ENCODE peak calls at places on chromosome 5, in eight cellular contexts. One of them, this sample, is unnamed.

GRCh38 chr5:142432961-142433360 is 108.1 kb upstream of the SPRY4 start:
- DNase-seq in fibroblast of the aortic adventitia: no peak
- DNase-seq in GM12865: no peak
- DNase-seq in foreskin fibroblast: no peak
- DNase-seq in OCI-LY7: no peak
- DNase-seq in cardiac muscle cell: no peak
- DNase-seq in endodermal cell: peak
- DNase-seq in fibroblast of pulmonary artery: no peak
- DNase-seq in this sample: no peak

GRCh38 chr5:35354751-35355150 is 124.5 kb upstream of the PRLR start:
- DNase-seq in fibroblast of the aortic adventitia: no peak
- DNase-seq in GM12865: no peak
- DNase-seq in foreskin fibroblast: no peak
- DNase-seq in OCI-LY7: no peak
- DNase-seq in cardiac muscle cell: no peak
- DNase-seq in endodermal cell: no peak
- DNase-seq in fibroblast of pulmonary artery: no peak
- DNase-seq in this sample: peak

GRCh38 chr5:79971156-79971555 is 19.9 kb downstream of the MTX3 start:
- DNase-seq in fibroblast of the aortic adventitia: peak
- DNase-seq in GM12865: no peak
- DNase-seq in foreskin fibroblast: peak
- DNase-seq in OCI-LY7: no peak
- DNase-seq in cardiac muscle cell: peak
- DNase-seq in endodermal cell: no peak
- DNase-seq in fibroblast of pulmonary artery: peak
- DNase-seq in this sample: peak

GRCh38 chr5:54087436-54087835 is 222.9 kb downstream of the ARL15 start:
- DNase-seq in fibroblast of the aortic adventitia: peak
- DNase-seq in GM12865: no peak
- DNase-seq in foreskin fibroblast: peak
- DNase-seq in OCI-LY7: no peak
- DNase-seq in cardiac muscle cell: peak
- DNase-seq in endodermal cell: no peak
- DNase-seq in fibroblast of pulmonary artery: peak
- DNase-seq in this sample: no peak

GRCh38 chr5:159933531-159934485 is 17.5 kb downstream of the ADRA1B start:
- DNase-seq in fibroblast of the aortic adventitia: no peak
- DNase-seq in GM12865: no peak
- DNase-seq in foreskin fibroblast: no peak
- DNase-seq in OCI-LY7: no peak
- DNase-seq in cardiac muscle cell: no peak
- DNase-seq in endodermal cell: peak
- DNase-seq in fibroblast of pulmonary artery: no peak
- DNase-seq in this sample: peak

GRCh38 chr5:96652769-96653455 is 9.3 kb upstream of the CAST start:
- DNase-seq in fibroblast of the aortic adventitia: peak
- DNase-seq in GM12865: no peak
- DNase-seq in foreskin fibroblast: peak
- DNase-seq in OCI-LY7: no peak
- DNase-seq in cardiac muscle cell: no peak
- DNase-seq in endodermal cell: peak
- DNase-seq in fibroblast of pulmonary artery: no peak
- DNase-seq in this sample: no peak

GRCh38 chr5:108561416-108562204 is 179.7 kb upstream of the FBXL17 start:
- DNase-seq in fibroblast of the aortic adventitia: no peak
- DNase-seq in GM12865: no peak
- DNase-seq in foreskin fibroblast: peak
- DNase-seq in OCI-LY7: no peak
- DNase-seq in cardiac muscle cell: peak
- DNase-seq in endodermal cell: no peak
- DNase-seq in fibroblast of pulmonary artery: no peak
- DNase-seq in this sample: no peak

GRCh38 chr5:95975703-95976102 is 14.1 kb upstream of the ELL2 start:
- DNase-seq in fibroblast of the aortic adventitia: no peak
- DNase-seq in GM12865: no peak
- DNase-seq in foreskin fibroblast: no peak
- DNase-seq in OCI-LY7: no peak
- DNase-seq in cardiac muscle cell: no peak
- DNase-seq in endodermal cell: no peak
- DNase-seq in fibroblast of pulmonary artery: no peak
- DNase-seq in this sample: no peak

GRCh38 chr5:143401846-143402463 is 1.5 kb downstream of the NR3C1 start:
- DNase-seq in fibroblast of the aortic adventitia: peak
- DNase-seq in GM12865: peak
- DNase-seq in foreskin fibroblast: peak
- DNase-seq in OCI-LY7: no peak
- DNase-seq in cardiac muscle cell: no peak
- DNase-seq in endodermal cell: peak
- DNase-seq in fibroblast of pulmonary artery: no peak
- DNase-seq in this sample: no peak

GRCh38 chr5:14685757-14686156 is 21.2 kb downstream of the OTULIN start:
- DNase-seq in fibroblast of the aortic adventitia: peak
- DNase-seq in GM12865: peak
- DNase-seq in foreskin fibroblast: peak
- DNase-seq in OCI-LY7: peak
- DNase-seq in cardiac muscle cell: peak
- DNase-seq in endodermal cell: peak
- DNase-seq in fibroblast of pulmonary artery: peak
- DNase-seq in this sample: peak

GRCh38 chr5:153456993-153457392 is 33.5 kb upstream of the GRIA1 start:
- DNase-seq in fibroblast of the aortic adventitia: no peak
- DNase-seq in GM12865: no peak
- DNase-seq in foreskin fibroblast: no peak
- DNase-seq in OCI-LY7: no peak
- DNase-seq in cardiac muscle cell: no peak
- DNase-seq in endodermal cell: no peak
- DNase-seq in fibroblast of pulmonary artery: no peak
- DNase-seq in this sample: no peak

DNA sequence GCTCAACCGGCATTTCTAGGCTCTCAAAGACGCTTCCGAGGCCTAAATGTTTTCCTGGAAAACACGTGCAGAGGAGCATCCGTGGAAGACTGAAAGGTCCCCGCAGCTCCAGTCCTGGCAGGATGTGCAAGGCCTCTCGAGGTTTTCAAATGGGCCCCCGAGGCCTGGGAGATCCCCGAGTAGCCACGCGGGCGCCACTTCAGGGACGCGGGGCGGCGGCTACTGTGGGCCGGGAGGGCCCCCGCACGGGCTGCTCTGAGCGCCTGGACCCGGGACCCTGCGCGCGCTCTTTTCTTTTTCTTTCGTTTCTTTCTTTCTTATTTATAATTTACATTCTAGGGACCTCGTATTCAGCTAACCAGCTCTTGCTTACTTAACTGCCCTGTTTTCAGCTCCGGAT is 4.3 kb upstream of the IRX2 start:
- DNase-seq in fibroblast of the aortic adventitia: no peak
- DNase-seq in GM12865: no peak
- DNase-seq in foreskin fibroblast: peak
- DNase-seq in OCI-LY7: no peak
- DNase-seq in cardiac muscle cell: no peak
- DNase-seq in endodermal cell: no peak
- DNase-seq in fibroblast of pulmonary artery: no peak
- DNase-seq in this sample: no peak
- H3K4me3 ChIP-seq in fibroblast of the aortic adventitia: peak
- H3K4me3 ChIP-seq in GM12865: no peak
- H3K4me3 ChIP-seq in foreskin fibroblast: peak
- H3K4me3 ChIP-seq in OCI-LY7: no peak
- H3K4me3 ChIP-seq in cardiac muscle cell: peak
- H3K4me3 ChIP-seq in endodermal cell: peak
- H3K4me3 ChIP-seq in fibroblast of pulmonary artery: peak
- H3K4me3 ChIP-seq in this sample: peak

GRCh38 chr5:128455861-128456361 is 82.1 kb downstream of the FBN2 start:
- DNase-seq in fibroblast of the aortic adventitia: no peak
- DNase-seq in GM12865: no peak
- DNase-seq in foreskin fibroblast: no peak
- DNase-seq in OCI-LY7: no peak
- DNase-seq in cardiac muscle cell: no peak
- DNase-seq in endodermal cell: peak
- DNase-seq in fibroblast of pulmonary artery: no peak
- DNase-seq in this sample: no peak
- H3K4me3 ChIP-seq in fibroblast of the aortic adventitia: no peak
- H3K4me3 ChIP-seq in GM12865: no peak
- H3K4me3 ChIP-seq in foreskin fibroblast: no peak
- H3K4me3 ChIP-seq in OCI-LY7: no peak
- H3K4me3 ChIP-seq in cardiac muscle cell: no peak
- H3K4me3 ChIP-seq in endodermal cell: no peak
- H3K4me3 ChIP-seq in fibroblast of pulmonary artery: no peak
- H3K4me3 ChIP-seq in this sample: no peak

GRCh38 chr5:174293481-174293880 is 248.0 kb downstream of the NSG2 start:
- DNase-seq in fibroblast of the aortic adventitia: no peak
- DNase-seq in GM12865: no peak
- DNase-seq in foreskin fibroblast: no peak
- DNase-seq in OCI-LY7: no peak
- DNase-seq in cardiac muscle cell: no peak
- DNase-seq in endodermal cell: peak
- DNase-seq in fibroblast of pulmonary artery: no peak
- DNase-seq in this sample: no peak

GRCh38 chr5:174292348-174292747 is 246.8 kb downstream of the NSG2 start:
- DNase-seq in fibroblast of the aortic adventitia: no peak
- DNase-seq in GM12865: peak
- DNase-seq in foreskin fibroblast: no peak
- DNase-seq in OCI-LY7: no peak
- DNase-seq in cardiac muscle cell: no peak
- DNase-seq in endodermal cell: peak
- DNase-seq in fibroblast of pulmonary artery: no peak
- DNase-seq in this sample: no peak

GRCh38 chr5:174295736-174296481 is 250.4 kb downstream of the NSG2 start:
- DNase-seq in fibroblast of the aortic adventitia: no peak
- DNase-seq in GM12865: peak
- DNase-seq in foreskin fibroblast: no peak
- DNase-seq in OCI-LY7: no peak
- DNase-seq in cardiac muscle cell: no peak
- DNase-seq in endodermal cell: peak
- DNase-seq in fibroblast of pulmonary artery: no peak
- DNase-seq in this sample: no peak

GRCh38 chr5:174293006-174293405 is 247.5 kb downstream of the NSG2 start:
- DNase-seq in fibroblast of the aortic adventitia: no peak
- DNase-seq in GM12865: no peak
- DNase-seq in foreskin fibroblast: no peak
- DNase-seq in OCI-LY7: no peak
- DNase-seq in cardiac muscle cell: no peak
- DNase-seq in endodermal cell: peak
- DNase-seq in fibroblast of pulmonary artery: no peak
- DNase-seq in this sample: no peak

DNA sequence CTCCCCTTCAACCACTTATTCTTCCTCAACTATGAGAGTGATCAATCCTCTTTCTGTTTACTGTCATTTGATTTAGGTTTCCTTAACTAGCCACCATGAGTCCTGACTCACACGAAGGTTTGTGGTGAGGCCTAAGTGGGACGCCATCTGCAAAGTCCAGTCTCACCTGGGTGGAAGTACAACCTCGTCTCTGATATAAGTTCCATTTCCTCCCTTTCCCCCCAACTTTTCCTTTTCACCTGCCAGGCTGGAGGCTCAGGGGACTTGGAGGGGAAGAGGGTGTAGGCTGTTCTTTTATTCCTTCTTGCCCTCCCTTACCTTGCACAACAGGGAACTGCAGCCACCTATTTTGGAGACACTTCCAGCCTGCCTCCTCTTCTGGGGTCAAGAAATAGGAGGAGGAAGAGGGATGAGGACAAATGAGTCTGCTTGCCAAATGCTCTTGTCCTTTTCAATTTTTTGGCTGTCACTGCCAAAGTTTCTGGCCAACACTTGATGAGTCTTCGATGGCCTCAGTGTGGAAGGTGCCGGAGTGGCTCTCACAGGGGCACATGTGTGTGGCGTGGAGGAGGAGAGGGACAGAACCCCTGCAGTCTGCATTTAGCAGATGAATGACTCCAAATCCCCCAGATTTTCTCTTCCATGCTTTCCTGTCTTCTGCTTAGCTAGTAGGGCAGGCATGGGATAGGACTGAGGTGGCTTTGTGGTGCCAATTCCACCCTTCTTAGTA is 249.6 kb downstream of the NSG2 start:
- DNase-seq in fibroblast of the aortic adventitia: no peak
- DNase-seq in GM12865: no peak
- DNase-seq in foreskin fibroblast: no peak
- DNase-seq in OCI-LY7: no peak
- DNase-seq in cardiac muscle cell: no peak
- DNase-seq in endodermal cell: peak
- DNase-seq in fibroblast of pulmonary artery: no peak
- DNase-seq in this sample: no peak
- H3K4me3 ChIP-seq in fibroblast of the aortic adventitia: no peak
- H3K4me3 ChIP-seq in GM12865: no peak
- H3K4me3 ChIP-seq in foreskin fibroblast: no peak
- H3K4me3 ChIP-seq in OCI-LY7: no peak
- H3K4me3 ChIP-seq in cardiac muscle cell: no peak
- H3K4me3 ChIP-seq in endodermal cell: no peak
- H3K4me3 ChIP-seq in fibroblast of pulmonary artery: no peak
- H3K4me3 ChIP-seq in this sample: no peak

DNA sequence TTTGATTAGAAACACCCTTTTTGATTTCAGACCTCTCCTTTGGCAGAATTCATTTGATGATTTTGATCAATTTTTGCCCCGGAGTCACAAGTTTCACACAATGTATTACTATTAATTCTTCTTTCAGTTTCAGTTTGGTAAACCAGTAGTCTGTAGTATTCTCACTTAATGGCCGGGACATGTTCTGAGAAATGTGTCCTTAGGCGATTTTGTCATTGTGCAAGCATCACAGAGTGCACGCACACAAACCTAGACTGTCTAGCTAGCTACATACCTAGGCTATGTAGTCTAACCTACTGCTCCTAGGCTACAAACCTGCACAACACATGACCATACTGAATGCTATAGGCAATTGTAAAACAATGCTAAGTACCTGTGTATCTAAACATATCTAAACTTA is 662.5 kb downstream of the IRX1 start:
- DNase-seq in fibroblast of the aortic adventitia: no peak
- DNase-seq in GM12865: no peak
- DNase-seq in foreskin fibroblast: no peak
- DNase-seq in OCI-LY7: no peak
- DNase-seq in cardiac muscle cell: no peak
- DNase-seq in endodermal cell: no peak
- DNase-seq in fibroblast of pulmonary artery: no peak
- DNase-seq in this sample: no peak
- H3K4me3 ChIP-seq in fibroblast of the aortic adventitia: no peak
- H3K4me3 ChIP-seq in GM12865: no peak
- H3K4me3 ChIP-seq in foreskin fibroblast: no peak
- H3K4me3 ChIP-seq in OCI-LY7: no peak
- H3K4me3 ChIP-seq in cardiac muscle cell: no peak
- H3K4me3 ChIP-seq in endodermal cell: no peak
- H3K4me3 ChIP-seq in fibroblast of pulmonary artery: no peak
- H3K4me3 ChIP-seq in this sample: no peak

This sample was measured in MG63.